ENCODE peak calls at places on chromosomes 6 and 20, in six cellular contexts. One of them, this sample, is unnamed.

GRCh38 chr6:19842030-19842429 is 4.9 kb downstream of the ID4 start:
- DNase-seq in fibroblast of lung: no peak
- DNase-seq in stimulated activated CD8-positive, alpha-beta memory T cell treated with anti-CD3 and anti-CD28 coated beads, Interleukin-2, amount 100 ng/mL, for 1 hour: no peak
- DNase-seq in WERI-Rb-1: no peak
- DNase-seq in HTR-8/SVneo: no peak
- DNase-seq in stimulated activated CD4-positive, alpha-beta T cell treated with anti-CD3 and anti-CD28 coated beads, Interleukin-4, amount 100 ng/mL, for 48 hours: no peak
- DNase-seq in this sample: no peak

GRCh38 chr6:3660473-3660872 is 91.0 kb downstream of the PXDC1 start:
- DNase-seq in stimulated activated CD8-positive, alpha-beta memory T cell treated with anti-CD3 and anti-CD28 coated beads, Interleukin-2, amount 100 ng/mL, for 1 hour: no peak
- DNase-seq in HTR-8/SVneo: no peak
- DNase-seq in fibroblast of lung: no peak
- DNase-seq in WERI-Rb-1: no peak
- DNase-seq in stimulated activated CD4-positive, alpha-beta T cell treated with anti-CD3 and anti-CD28 coated beads, Interleukin-4, amount 100 ng/mL, for 48 hours: no peak
- DNase-seq in this sample: no peak

GRCh38 chr20:42020316-42020715 is 402.1 kb upstream of the CHD6 start:
- DNase-seq in stimulated activated CD4-positive, alpha-beta T cell treated with anti-CD3 and anti-CD28 coated beads, Interleukin-4, amount 100 ng/mL, for 48 hours: no peak
- DNase-seq in HTR-8/SVneo: no peak
- DNase-seq in WERI-Rb-1: no peak
- DNase-seq in fibroblast of lung: no peak
- DNase-seq in stimulated activated CD8-positive, alpha-beta memory T cell treated with anti-CD3 and anti-CD28 coated beads, Interleukin-2, amount 100 ng/mL, for 1 hour: no peak
- DNase-seq in this sample: no peak

GRCh38 chr6:15297895-15298590 is 52.2 kb downstream of the JARID2 start:
- DNase-seq in HTR-8/SVneo: no peak
- DNase-seq in WERI-Rb-1: no peak
- DNase-seq in stimulated activated CD4-positive, alpha-beta T cell treated with anti-CD3 and anti-CD28 coated beads, Interleukin-4, amount 100 ng/mL, for 48 hours: no peak
- DNase-seq in stimulated activated CD8-positive, alpha-beta memory T cell treated with anti-CD3 and anti-CD28 coated beads, Interleukin-2, amount 100 ng/mL, for 1 hour: no peak
- DNase-seq in fibroblast of lung: peak; percentile 57
- DNase-seq in this sample: no peak

GRCh38 chr20:13857961-13858360 is 73.1 kb downstream of the NDUFAF5 start:
- DNase-seq in WERI-Rb-1: no peak
- DNase-seq in HTR-8/SVneo: no peak
- DNase-seq in fibroblast of lung: no peak
- DNase-seq in stimulated activated CD8-positive, alpha-beta memory T cell treated with anti-CD3 and anti-CD28 coated beads, Interleukin-2, amount 100 ng/mL, for 1 hour: no peak
- DNase-seq in stimulated activated CD4-positive, alpha-beta T cell treated with anti-CD3 and anti-CD28 coated beads, Interleukin-4, amount 100 ng/mL, for 48 hours: no peak
- DNase-seq in this sample: no peak

GRCh38 chr20:21607971-21608735 is 94.3 kb upstream of the NKX2-2 start:
- DNase-seq in fibroblast of lung: no peak
- DNase-seq in HTR-8/SVneo: no peak
- DNase-seq in WERI-Rb-1: no peak
- DNase-seq in stimulated activated CD8-positive, alpha-beta memory T cell treated with anti-CD3 and anti-CD28 coated beads, Interleukin-2, amount 100 ng/mL, for 1 hour: no peak
- DNase-seq in stimulated activated CD4-positive, alpha-beta T cell treated with anti-CD3 and anti-CD28 coated beads, Interleukin-4, amount 100 ng/mL, for 48 hours: no peak
- DNase-seq in this sample: peak; percentile 86

GRCh38 chr6:3804981-3805380 is 44.2 kb upstream of the FAM50B start:
- DNase-seq in WERI-Rb-1: no peak
- DNase-seq in stimulated activated CD4-positive, alpha-beta T cell treated with anti-CD3 and anti-CD28 coated beads, Interleukin-4, amount 100 ng/mL, for 48 hours: no peak
- DNase-seq in fibroblast of lung: no peak
- DNase-seq in stimulated activated CD8-positive, alpha-beta memory T cell treated with anti-CD3 and anti-CD28 coated beads, Interleukin-2, amount 100 ng/mL, for 1 hour: no peak
- DNase-seq in HTR-8/SVneo: no peak
- DNase-seq in this sample: no peak

GRCh38 chr20:52269327-52269726 is 77.7 kb upstream of the ZFP64 start:
- DNase-seq in WERI-Rb-1: no peak
- DNase-seq in stimulated activated CD4-positive, alpha-beta T cell treated with anti-CD3 and anti-CD28 coated beads, Interleukin-4, amount 100 ng/mL, for 48 hours: no peak
- DNase-seq in HTR-8/SVneo: no peak
- DNase-seq in stimulated activated CD8-positive, alpha-beta memory T cell treated with anti-CD3 and anti-CD28 coated beads, Interleukin-2, amount 100 ng/mL, for 1 hour: no peak
- DNase-seq in fibroblast of lung: peak; percentile 82
- DNase-seq in this sample: peak; percentile 93

GRCh38 chr6:73969982-73970960 is 274.3 kb downstream of the CD109 start:
- DNase-seq in stimulated activated CD4-positive, alpha-beta T cell treated with anti-CD3 and anti-CD28 coated beads, Interleukin-4, amount 100 ng/mL, for 48 hours: no peak
- DNase-seq in HTR-8/SVneo: peak; percentile 44
- DNase-seq in WERI-Rb-1: no peak
- DNase-seq in stimulated activated CD8-positive, alpha-beta memory T cell treated with anti-CD3 and anti-CD28 coated beads, Interleukin-2, amount 100 ng/mL, for 1 hour: no peak
- DNase-seq in fibroblast of lung: peak; percentile 71
- DNase-seq in this sample: peak; percentile 76

GRCh38 chr6:11315743-11316437 is 83.4 kb upstream of the NEDD9 start:
- DNase-seq in stimulated activated CD4-positive, alpha-beta T cell treated with anti-CD3 and anti-CD28 coated beads, Interleukin-4, amount 100 ng/mL, for 48 hours: no peak
- DNase-seq in stimulated activated CD8-positive, alpha-beta memory T cell treated with anti-CD3 and anti-CD28 coated beads, Interleukin-2, amount 100 ng/mL, for 1 hour: no peak
- DNase-seq in fibroblast of lung: peak; percentile 86
- DNase-seq in WERI-Rb-1: no peak
- DNase-seq in HTR-8/SVneo: peak; percentile 29
- DNase-seq in this sample: peak; percentile 25

GRCh38 chr20:60637801-60638200 is 614.3 kb upstream of the CDH4 start:
- DNase-seq in stimulated activated CD4-positive, alpha-beta T cell treated with anti-CD3 and anti-CD28 coated beads, Interleukin-4, amount 100 ng/mL, for 48 hours: no peak
- DNase-seq in fibroblast of lung: no peak
- DNase-seq in WERI-Rb-1: no peak
- DNase-seq in stimulated activated CD8-positive, alpha-beta memory T cell treated with anti-CD3 and anti-CD28 coated beads, Interleukin-2, amount 100 ng/mL, for 1 hour: no peak
- DNase-seq in HTR-8/SVneo: no peak
- DNase-seq in this sample: no peak

GRCh38 chr6:28751514-28751913 is 172.3 kb downstream of the TRIM27 start:
- DNase-seq in HTR-8/SVneo: no peak
- DNase-seq in stimulated activated CD8-positive, alpha-beta memory T cell treated with anti-CD3 and anti-CD28 coated beads, Interleukin-2, amount 100 ng/mL, for 1 hour: no peak
- DNase-seq in fibroblast of lung: no peak
- DNase-seq in stimulated activated CD4-positive, alpha-beta T cell treated with anti-CD3 and anti-CD28 coated beads, Interleukin-4, amount 100 ng/mL, for 48 hours: no peak
- DNase-seq in WERI-Rb-1: no peak
- DNase-seq in this sample: no peak

GRCh38 chr6:142412241-142412640 is 110.4 kb downstream of the ADGRG6 start:
- DNase-seq in fibroblast of lung: no peak
- DNase-seq in WERI-Rb-1: no peak
- DNase-seq in stimulated activated CD8-positive, alpha-beta memory T cell treated with anti-CD3 and anti-CD28 coated beads, Interleukin-2, amount 100 ng/mL, for 1 hour: no peak
- DNase-seq in HTR-8/SVneo: no peak
- DNase-seq in stimulated activated CD4-positive, alpha-beta T cell treated with anti-CD3 and anti-CD28 coated beads, Interleukin-4, amount 100 ng/mL, for 48 hours: no peak
- DNase-seq in this sample: no peak

GRCh38 chr20:55394592-55394991 is 610.7 kb downstream of the CBLN4 start:
- DNase-seq in WERI-Rb-1: no peak
- DNase-seq in stimulated activated CD8-positive, alpha-beta memory T cell treated with anti-CD3 and anti-CD28 coated beads, Interleukin-2, amount 100 ng/mL, for 1 hour: no peak
- DNase-seq in stimulated activated CD4-positive, alpha-beta T cell treated with anti-CD3 and anti-CD28 coated beads, Interleukin-4, amount 100 ng/mL, for 48 hours: no peak
- DNase-seq in fibroblast of lung: no peak
- DNase-seq in HTR-8/SVneo: no peak
- DNase-seq in this sample: no peak

GRCh38 chr6:158680441-158680840 is 30.6 kb downstream of the SYTL3 start:
- DNase-seq in HTR-8/SVneo: no peak
- DNase-seq in stimulated activated CD4-positive, alpha-beta T cell treated with anti-CD3 and anti-CD28 coated beads, Interleukin-4, amount 100 ng/mL, for 48 hours: no peak
- DNase-seq in stimulated activated CD8-positive, alpha-beta memory T cell treated with anti-CD3 and anti-CD28 coated beads, Interleukin-2, amount 100 ng/mL, for 1 hour: no peak
- DNase-seq in WERI-Rb-1: no peak
- DNase-seq in fibroblast of lung: no peak
- DNase-seq in this sample: no peak

GRCh38 chr6:16717275-16717942 is 43.9 kb downstream of the ATXN1 start:
- DNase-seq in WERI-Rb-1: no peak
- DNase-seq in stimulated activated CD4-positive, alpha-beta T cell treated with anti-CD3 and anti-CD28 coated beads, Interleukin-4, amount 100 ng/mL, for 48 hours: no peak
- DNase-seq in HTR-8/SVneo: no peak
- DNase-seq in fibroblast of lung: no peak
- DNase-seq in stimulated activated CD8-positive, alpha-beta memory T cell treated with anti-CD3 and anti-CD28 coated beads, Interleukin-2, amount 100 ng/mL, for 1 hour: no peak
- DNase-seq in this sample: no peak

GRCh38 chr6:28977351-28978136 is 27.6 kb downstream of the ZNF311 start:
- DNase-seq in stimulated activated CD4-positive, alpha-beta T cell treated with anti-CD3 and anti-CD28 coated beads, Interleukin-4, amount 100 ng/mL, for 48 hours: no peak
- DNase-seq in HTR-8/SVneo: peak; percentile 53
- DNase-seq in WERI-Rb-1: no peak
- DNase-seq in stimulated activated CD8-positive, alpha-beta memory T cell treated with anti-CD3 and anti-CD28 coated beads, Interleukin-2, amount 100 ng/mL, for 1 hour: no peak
- DNase-seq in fibroblast of lung: peak; percentile 40
- DNase-seq in this sample: peak; percentile 87

GRCh38 chr6:155493694-155494143 is 38.1 kb upstream of the NOX3 start:
- DNase-seq in fibroblast of lung: peak; percentile 99
- DNase-seq in HTR-8/SVneo: peak; percentile 77
- DNase-seq in stimulated activated CD4-positive, alpha-beta T cell treated with anti-CD3 and anti-CD28 coated beads, Interleukin-4, amount 100 ng/mL, for 48 hours: no peak
- DNase-seq in stimulated activated CD8-positive, alpha-beta memory T cell treated with anti-CD3 and anti-CD28 coated beads, Interleukin-2, amount 100 ng/mL, for 1 hour: no peak
- DNase-seq in WERI-Rb-1: peak; percentile 35
- DNase-seq in this sample: peak; percentile 95

GRCh38 chr6:46781478-46782378 is 11.5 kb upstream of the MEP1A start:
- DNase-seq in HTR-8/SVneo: peak; percentile 18
- DNase-seq in stimulated activated CD4-positive, alpha-beta T cell treated with anti-CD3 and anti-CD28 coated beads, Interleukin-4, amount 100 ng/mL, for 48 hours: peak; percentile 16
- DNase-seq in WERI-Rb-1: peak; percentile 83
- DNase-seq in stimulated activated CD8-positive, alpha-beta memory T cell treated with anti-CD3 and anti-CD28 coated beads, Interleukin-2, amount 100 ng/mL, for 1 hour: no peak
- DNase-seq in fibroblast of lung: peak; percentile 74
- DNase-seq in this sample: peak; percentile 77

GRCh38 chr6:31293343-31293742 is 21.5 kb upstream of the HLA-C start:
- DNase-seq in HTR-8/SVneo: peak; percentile 27
- DNase-seq in WERI-Rb-1: no peak
- DNase-seq in stimulated activated CD4-positive, alpha-beta T cell treated with anti-CD3 and anti-CD28 coated beads, Interleukin-4, amount 100 ng/mL, for 48 hours: no peak
- DNase-seq in stimulated activated CD8-positive, alpha-beta memory T cell treated with anti-CD3 and anti-CD28 coated beads, Interleukin-2, amount 100 ng/mL, for 1 hour: no peak
- DNase-seq in fibroblast of lung: peak; percentile 40
- DNase-seq in this sample: peak; percentile 49

GRCh38 chr6:140105857-140106256 is 731.4 kb upstream of the CITED2 start:
- DNase-seq in WERI-Rb-1: peak; percentile 34
- DNase-seq in stimulated activated CD8-positive, alpha-beta memory T cell treated with anti-CD3 and anti-CD28 coated beads, Interleukin-2, amount 100 ng/mL, for 1 hour: no peak
- DNase-seq in stimulated activated CD4-positive, alpha-beta T cell treated with anti-CD3 and anti-CD28 coated beads, Interleukin-4, amount 100 ng/mL, for 48 hours: no peak
- DNase-seq in fibroblast of lung: peak; percentile 17
- DNase-seq in HTR-8/SVneo: no peak
- DNase-seq in this sample: peak; percentile 73

GRCh38 chr20:46688151-46689081 is 828 bp downstream of the TP53RK start:
- DNase-seq in WERI-Rb-1: no peak
- DNase-seq in stimulated activated CD4-positive, alpha-beta T cell treated with anti-CD3 and anti-CD28 coated beads, Interleukin-4, amount 100 ng/mL, for 48 hours: no peak
- DNase-seq in HTR-8/SVneo: no peak
- DNase-seq in stimulated activated CD8-positive, alpha-beta memory T cell treated with anti-CD3 and anti-CD28 coated beads, Interleukin-2, amount 100 ng/mL, for 1 hour: no peak
- DNase-seq in fibroblast of lung: peak; percentile 64
- DNase-seq in this sample: peak; percentile 48

GRCh38 chr6:141361559-141361958 is 771.2 kb upstream of the GJE1 start:
- DNase-seq in HTR-8/SVneo: no peak
- DNase-seq in fibroblast of lung: no peak
- DNase-seq in WERI-Rb-1: no peak
- DNase-seq in stimulated activated CD4-positive, alpha-beta T cell treated with anti-CD3 and anti-CD28 coated beads, Interleukin-4, amount 100 ng/mL, for 48 hours: no peak
- DNase-seq in stimulated activated CD8-positive, alpha-beta memory T cell treated with anti-CD3 and anti-CD28 coated beads, Interleukin-2, amount 100 ng/mL, for 1 hour: no peak
- DNase-seq in this sample: no peak

GRCh38 chr6:110039996-110040383 is 61.9 kb downstream of the GPR6 start:
- DNase-seq in WERI-Rb-1: peak; percentile 37
- DNase-seq in stimulated activated CD4-positive, alpha-beta T cell treated with anti-CD3 and anti-CD28 coated beads, Interleukin-4, amount 100 ng/mL, for 48 hours: peak; percentile 13
- DNase-seq in stimulated activated CD8-positive, alpha-beta memory T cell treated with anti-CD3 and anti-CD28 coated beads, Interleukin-2, amount 100 ng/mL, for 1 hour: no peak
- DNase-seq in HTR-8/SVneo: peak; percentile 19
- DNase-seq in fibroblast of lung: peak; percentile 34
- DNase-seq in this sample: peak; percentile 71

GRCh38 chr20:45014671-45015415 is 48.5 kb downstream of the STK4 start:
- DNase-seq in stimulated activated CD8-positive, alpha-beta memory T cell treated with anti-CD3 and anti-CD28 coated beads, Interleukin-2, amount 100 ng/mL, for 1 hour: no peak
- DNase-seq in stimulated activated CD4-positive, alpha-beta T cell treated with anti-CD3 and anti-CD28 coated beads, Interleukin-4, amount 100 ng/mL, for 48 hours: no peak
- DNase-seq in fibroblast of lung: peak; percentile 29
- DNase-seq in WERI-Rb-1: no peak
- DNase-seq in HTR-8/SVneo: peak; percentile 67
- DNase-seq in this sample: no peak

GRCh38 chr20:57435498-57436222 is 44.5 kb downstream of the RBM38 start:
- DNase-seq in stimulated activated CD4-positive, alpha-beta T cell treated with anti-CD3 and anti-CD28 coated beads, Interleukin-4, amount 100 ng/mL, for 48 hours: peak; percentile 15
- DNase-seq in HTR-8/SVneo: peak; percentile 88
- DNase-seq in fibroblast of lung: no peak
- DNase-seq in WERI-Rb-1: peak; percentile 38
- DNase-seq in stimulated activated CD8-positive, alpha-beta memory T cell treated with anti-CD3 and anti-CD28 coated beads, Interleukin-2, amount 100 ng/mL, for 1 hour: no peak
- DNase-seq in this sample: peak; percentile 44

GRCh38 chr6:134201716-134202115 is 116.2 kb downstream of the SGK1 start:
- DNase-seq in HTR-8/SVneo: no peak
- DNase-seq in stimulated activated CD4-positive, alpha-beta T cell treated with anti-CD3 and anti-CD28 coated beads, Interleukin-4, amount 100 ng/mL, for 48 hours: no peak
- DNase-seq in stimulated activated CD8-positive, alpha-beta memory T cell treated with anti-CD3 and anti-CD28 coated beads, Interleukin-2, amount 100 ng/mL, for 1 hour: no peak
- DNase-seq in fibroblast of lung: peak; percentile 19
- DNase-seq in WERI-Rb-1: no peak
- DNase-seq in this sample: no peak

GRCh38 chr6:917939-918338 is 225.0 kb upstream of the EXOC2 start:
- DNase-seq in stimulated activated CD8-positive, alpha-beta memory T cell treated with anti-CD3 and anti-CD28 coated beads, Interleukin-2, amount 100 ng/mL, for 1 hour: no peak
- DNase-seq in HTR-8/SVneo: no peak
- DNase-seq in fibroblast of lung: no peak
- DNase-seq in stimulated activated CD4-positive, alpha-beta T cell treated with anti-CD3 and anti-CD28 coated beads, Interleukin-4, amount 100 ng/mL, for 48 hours: no peak
- DNase-seq in WERI-Rb-1: no peak
- DNase-seq in this sample: no peak

GRCh38 chr6:158841358-158841757 is 22.2 kb upstream of the EZR start:
- DNase-seq in stimulated activated CD4-positive, alpha-beta T cell treated with anti-CD3 and anti-CD28 coated beads, Interleukin-4, amount 100 ng/mL, for 48 hours: no peak
- DNase-seq in fibroblast of lung: no peak
- DNase-seq in WERI-Rb-1: no peak
- DNase-seq in HTR-8/SVneo: no peak
- DNase-seq in stimulated activated CD8-positive, alpha-beta memory T cell treated with anti-CD3 and anti-CD28 coated beads, Interleukin-2, amount 100 ng/mL, for 1 hour: no peak
- DNase-seq in this sample: no peak